ENCODE peak calls at places on chromosomes 3 and 15, in four cellular contexts. I is H7, L is GM19239, E is NCI-H69. V is an unnamed sample.

GRCh38 chr3:124269619-124270018 is 277.7 kb upstream of the ROPN1 start:
- DNase-seq in I (no peak), L (no peak), E (no peak), V (no peak)

GRCh38 chr3:179563298-179563934 is 690 bp downstream of the ACTL6A start:
- DNase-seq in E (peak; percentile 81), L (peak; percentile 36), I (peak; percentile 69), V (peak; percentile 41)

GRCh38 chr3:178060406-178060805 is 475.8 kb upstream of the KCNMB2 start:
- DNase-seq in L (no peak), E (peak; percentile 26), I (no peak), V (no peak)

GRCh38 chr15:60507596-60508424 is 28.9 kb upstream of the ICE2 start:
- DNase-seq in L (peak; percentile 40), E (peak; percentile 66), I (peak; percentile 28), V (peak; percentile 43)

GRCh38 chr3:34157491-34157890 is 359.1 kb downstream of the PDCD6IP start:
- DNase-seq in E (peak; percentile 12), I (no peak), L (no peak), V (no peak)

GRCh38 chr3:59235221-59236012 is 185.6 kb upstream of the CFAP20DC start:
- DNase-seq in L (no peak), E (no peak), I (no peak), V (no peak)

GRCh38 chr3:56868706-56869105 is 67.0 kb upstream of the ARHGEF3 start:
- DNase-seq in L (no peak), E (no peak), I (no peak), V (no peak)

GRCh38 chr3:15557511-15557946 is 36.0 kb upstream of the COLQ start:
- DNase-seq in E (peak; percentile 64), I (peak; percentile 49), L (peak; percentile 15), V (peak; percentile 13)

GRCh38 chr3:71754610-71755253 is 1.1 kb downstream of the GPR27 start:
- DNase-seq in I (no peak), E (peak; percentile 12), L (no peak), V (no peak)

GRCh38 chr3:126316515-126316939 is 40.7 kb downstream of the KLF15 start:
- DNase-seq in E (no peak), L (no peak), I (peak; percentile 32), V (no peak)

GRCh38 chr3:134368751-134369105 is 5.5 kb downstream of the AMOTL2 start:
- DNase-seq in L (no peak), I (no peak), E (no peak), V (no peak)

GRCh38 chr3:146757759-146758158 is 152.6 kb upstream of the PLSCR5 start:
- DNase-seq in I (no peak), E (no peak), L (no peak), V (no peak)

GRCh38 chr3:147298511-147298982 is 107.8 kb downstream of the ZIC4 start:
- DNase-seq in L (no peak), I (no peak), E (no peak), V (no peak)

GRCh38 chr3:33920511-33920910 is 122.1 kb downstream of the PDCD6IP start:
- DNase-seq in I (no peak), E (no peak), L (no peak), V (no peak)

GRCh38 chr3:132343018-132343612 is 25.9 kb downstream of the ACP3 start:
- DNase-seq in I (no peak), L (peak; percentile 12), E (peak; percentile 47), V (no peak)

GRCh38 chr3:80308637-80309036 is 540.8 kb upstream of the ROBO1 start:
- DNase-seq in L (no peak), E (no peak), I (no peak), V (no peak)

GRCh38 chr3:57956119-57956832 is 51.9 kb upstream of the FLNB start:
- DNase-seq in L (no peak), E (no peak), I (no peak), V (no peak)

GRCh38 chr15:93088981-93089854 is at the start of gene RGMA:
- DNase-seq in L (no peak), E (peak; percentile 47), I (peak; percentile 97), V (no peak)

GRCh38 chr3:41701196-41701698 is 260.7 kb downstream of the ULK4 start:
- DNase-seq in E (no peak), I (no peak), L (no peak), V (no peak)

GRCh38 chr15:63292771-63293170 is 15.4 kb downstream of the APH1B start:
- DNase-seq in L (no peak), I (no peak), E (no peak), V (no peak)

GRCh38 chr3:12884104-12884742 is 42.9 kb upstream of the RPL32 start:
- DNase-seq in I (peak; percentile 59), E (peak; percentile 17), L (no peak), V (no peak)

GRCh38 chr3:151971814-151972579 is 98.6 kb downstream of the SUCNR1 start:
- DNase-seq in I (no peak), E (peak; percentile 85), L (no peak), V (no peak)

GRCh38 chr15:41879321-41879845 is 14.5 kb downstream of the SPTBN5 start:
- DNase-seq in L (no peak), E (no peak), I (no peak), V (no peak)

GRCh38 chr15:66278061-66278460 is 15.3 kb upstream of the DIS3L start:
- DNase-seq in L (no peak), I (no peak), E (no peak), V (no peak)

GRCh38 chr15:98163319-98164030 is 203.0 kb downstream of the ARRDC4 start:
- DNase-seq in E (no peak), I (peak; percentile 23), L (no peak), V (no peak)

GRCh38 chr3:74267583-74268184 is 346.8 kb downstream of the CNTN3 start:
- DNase-seq in L (peak; percentile 1), E (peak; percentile 36), I (peak; percentile 32), V (peak; percentile 2)

GRCh38 chr3:134039161-134039862 is 9.6 kb upstream of the SLCO2A1 start:
- DNase-seq in I (peak; percentile 78), L (no peak), E (no peak), V (no peak)

GRCh38 chr3:122415762-122416654 is at the start of gene WDR5B:
- DNase-seq in I (peak; percentile 93), E (no peak), L (peak; percentile 75), V (peak; percentile 65)

GRCh38 chr15:32831458-32831857 is 113.7 kb downstream of the GREM1 start:
- DNase-seq in L (no peak), I (no peak), E (no peak), V (no peak)

GRCh38 chr3:132682201-132682600 is 22.1 kb downstream of the UBA5 start:
- DNase-seq in L (no peak), I (no peak), E (peak; percentile 64), V (no peak)

GRCh38 chr3:186534113-186534669 is 10.0 kb downstream of the CRYGS start:
- DNase-seq in E (no peak), I (no peak), L (no peak), V (no peak)

GRCh38 chr15:40052604-40053003 is 13.6 kb upstream of the SRP14 start:
- DNase-seq in E (no peak), I (peak; percentile 8), L (no peak), V (no peak)

GRCh38 chr3:192892981-192893827 is 24.5 kb downstream of the MB21D2 start:
- DNase-seq in E (peak; percentile 17), I (peak; percentile 43), L (peak; percentile 35), V (peak; percentile 32)

GRCh38 chr3:98824256-98824655 is 61.1 kb downstream of the ST3GAL6 start:
- DNase-seq in I (no peak), E (no peak), L (no peak), V (no peak)

GRCh38 chr15:89783111-89783860 is 7.2 kb downstream of the MESP2 start:
- DNase-seq in L (no peak), I (peak; percentile 79), E (no peak), V (no peak)